ENCODE peak calls at places on chromosomes 3 and 15, in four cellular contexts. W, G, Q and T are unnamed samples.

GRCh38 chr3:20668411-20668810 is 482.4 kb upstream of the SGO1 start:
- DNase-seq in W (no peak), Q (peak; percentile 35), G (no peak), T (peak; percentile 36)

GRCh38 chr3:180408654-180409053 is 193.3 kb upstream of the TTC14 start:
- DNase-seq in W (no peak), G (no peak), Q (peak; percentile 29), T (peak; percentile 46)

GRCh38 chr3:185693985-185694675 is 108.0 kb downstream of the SENP2 start:
- DNase-seq in Q (peak; percentile 31), G (no peak), W (no peak), T (peak; percentile 50)

GRCh38 chr3:134824676-134825290 is 29.7 kb downstream of the EPHB1 start:
- DNase-seq in G (no peak), W (no peak), Q (no peak), T (no peak)

GRCh38 chr15:74394090-74394846 is 26.8 kb upstream of the CYP11A1 start:
- DNase-seq in Q (no peak), W (no peak), G (no peak), T (no peak)

GRCh38 chr15:65067334-65067644 is 502 bp downstream of the RASL12 start:
- DNase-seq in Q (no peak), G (no peak), W (no peak), T (no peak)

GRCh38 chr3:169146866-169147245 is 516.7 kb downstream of the MECOM start:
- DNase-seq in G (no peak), W (no peak), Q (peak; percentile 31), T (no peak)

GRCh38 chr3:129383292-129383860 is 45.1 kb downstream of the EFCAB12 start:
- DNase-seq in G (peak; percentile 12), W (no peak), Q (peak; percentile 82), T (peak; percentile 90)